ENCODE peak calls at places on chromosomes 6 and 20, in seven cellular contexts. M is upper lobe of right lung, Y is colonic mucosa, R is cardiac muscle cell, T is lower lobe of right lung, P is heart left ventricle, W is IMR-90. F is an unnamed sample.
A peak's percentile ranks its signal among the peaks of the same experiment; 100 is the strongest.

GRCh38 chr6:92587521-92587920 is 831.8 kb downstream of the EPHA7 start:
- DNase-seq in M (no peak), Y (no peak), R (no peak), T (no peak), P (no peak), W (no peak), F (no peak)

GRCh38 chr20:47330933-47331708 is 25.4 kb downstream of the ZMYND8 start:
- DNase-seq in M (no peak), Y (peak; percentile 37), R (no peak), T (no peak), P (no peak), W (peak; percentile 92), F (no peak)

GRCh38 chr6:3455121-3455489 is 1.7 kb downstream of the SLC22A23 start:
- DNase-seq in M (no peak), Y (peak; percentile 72), R (peak; percentile 29), T (no peak), P (no peak), W (no peak), F (no peak)

GRCh38 chr20:13017235-13017634 is 8.5 kb downstream of the SPTLC3 start:
- DNase-seq in M (no peak), Y (no peak), R (peak; percentile 32), T (no peak), P (no peak), W (peak; percentile 18), F (no peak)

GRCh38 chr6:1244278-1244677 is 67.6 kb upstream of the FOXQ1 start:
- DNase-seq in M (no peak), Y (no peak), R (no peak), T (no peak), P (no peak), W (no peak), F (no peak)

GRCh38 chr6:36627801-36628246 is 33.7 kb downstream of the SRSF3 start:
- DNase-seq in M (peak; percentile 73), Y (peak; percentile 83), R (no peak), T (peak; percentile 65), P (peak; percentile 63), W (peak; percentile 91), F (no peak)

GRCh38 chr6:40912158-40912946 is 126.7 kb downstream of the UNC5CL start:
- DNase-seq in M (no peak), Y (peak; percentile 69), R (peak; percentile 56), T (no peak), P (peak; percentile 46), W (no peak), F (peak; percentile 24)

GRCh38 chr6:15588966-15589634 is 73.7 kb downstream of the DTNBP1 start:
- DNase-seq in M (no peak), Y (no peak), R (no peak), T (no peak), P (no peak), W (peak; percentile 92), F (no peak)

GRCh38 chr6:48389146-48390043 is 278.4 kb upstream of the PTCHD4 start:
- DNase-seq in M (no peak), Y (peak; percentile 81), R (peak; percentile 25), T (no peak), P (no peak), W (no peak), F (no peak)

GRCh38 chr20:46835418-46835817 is 59.2 kb upstream of the EYA2 start:
- DNase-seq in M (no peak), Y (no peak), R (no peak), T (no peak), P (no peak), W (peak; percentile 61), F (no peak)

GRCh38 chr6:106077170-106077569 is 9.0 kb upstream of the PRDM1 start:
- DNase-seq in M (no peak), Y (no peak), R (no peak), T (no peak), P (no peak), W (peak; percentile 53), F (no peak)

GRCh38 chr6:148513145-148514071 is 170.8 kb downstream of the SASH1 start:
- DNase-seq in M (no peak), Y (no peak), R (no peak), T (no peak), P (peak; percentile 65), W (peak; percentile 63), F (no peak)

GRCh38 chr6:160031442-160031841 is 62.6 kb downstream of the IGF2R start:
- DNase-seq in M (no peak), Y (no peak), R (no peak), T (no peak), P (no peak), W (peak; percentile 63), F (no peak)

GRCh38 chr6:17985934-17986655 is 1.3 kb downstream of the KIF13A start:
- DNase-seq in M (no peak), Y (no peak), R (no peak), T (no peak), P (no peak), W (no peak), F (no peak)

GRCh38 chr6:17984822-17985660 is 2.4 kb downstream of the KIF13A start:
- DNase-seq in M (no peak), Y (no peak), R (peak; percentile 53), T (no peak), P (no peak), W (peak; percentile 23), F (no peak)

GRCh38 chr6:17983712-17984111 is 3.7 kb downstream of the KIF13A start:
- DNase-seq in M (no peak), Y (peak; percentile 38), R (no peak), T (no peak), P (no peak), W (no peak), F (no peak)

GRCh38 chr6:17986656-17987575 is 519 bp downstream of the KIF13A start:
- DNase-seq in M (peak; percentile 85), Y (peak; percentile 72), R (peak; percentile 70), T (peak; percentile 82), P (peak; percentile 74), W (peak; percentile 39), F (peak; percentile 91)

DNA sequence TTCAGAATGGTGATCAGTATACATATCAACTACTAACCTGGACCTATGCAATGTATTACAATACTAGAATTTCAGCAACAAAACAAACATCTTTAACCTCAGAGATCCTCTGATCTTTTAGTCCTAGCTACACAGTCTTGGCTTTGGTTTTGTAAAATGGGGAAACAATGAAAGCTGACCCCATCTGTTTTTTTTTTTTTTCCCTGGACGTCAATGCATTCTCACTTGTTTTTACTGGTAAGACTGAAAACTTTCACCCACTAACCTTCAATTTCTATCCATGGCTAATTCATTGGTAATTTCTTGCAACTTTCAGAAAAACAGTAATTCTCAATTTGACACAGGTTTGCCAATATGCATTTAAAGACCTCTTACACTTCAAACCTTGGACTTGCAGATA is 3.0 kb downstream of the KIF13A start:
- DNase-seq in M (no peak), Y (no peak), R (no peak), T (no peak), P (no peak), W (no peak), F (no peak)
- H3K27ac ChIP-seq in M (no peak overlapping the region), Y (peak overlapping the region; percentile 32), R (peak overlapping the region; percentile 94), T (no peak overlapping the region), P (no peak overlapping the region), W (no peak overlapping the region), F (peak overlapping the region; percentile 99)

DNA sequence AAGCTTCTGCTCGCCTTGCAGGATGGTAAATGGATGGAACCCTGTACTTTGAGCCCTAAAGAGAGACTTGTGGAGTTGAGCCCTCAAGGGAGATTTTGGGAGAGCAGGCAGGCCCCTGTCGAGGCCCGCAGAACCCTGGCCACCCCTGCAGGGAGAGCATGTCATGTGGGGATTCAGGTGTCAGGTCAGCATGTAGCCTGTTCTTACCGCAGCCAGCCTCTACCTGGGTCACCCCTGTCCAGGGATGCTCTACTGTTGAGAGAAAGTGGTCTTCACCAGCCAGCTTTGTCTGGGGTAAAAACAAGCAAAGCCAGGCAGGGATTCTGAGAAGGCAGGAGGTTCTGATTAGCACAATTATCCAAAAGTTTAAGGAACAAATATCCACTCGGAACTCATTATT is 55.6 kb upstream of the PROKR2 start:
- DNase-seq in M (no peak), Y (no peak), R (no peak), T (no peak), P (no peak), W (no peak), F (peak; percentile 33)
- TF ChIP-seq CTCF in M (no peak), Y (no peak), R (no peak), T (no peak), P (no peak), W (no peak), F (no peak)

DNA sequence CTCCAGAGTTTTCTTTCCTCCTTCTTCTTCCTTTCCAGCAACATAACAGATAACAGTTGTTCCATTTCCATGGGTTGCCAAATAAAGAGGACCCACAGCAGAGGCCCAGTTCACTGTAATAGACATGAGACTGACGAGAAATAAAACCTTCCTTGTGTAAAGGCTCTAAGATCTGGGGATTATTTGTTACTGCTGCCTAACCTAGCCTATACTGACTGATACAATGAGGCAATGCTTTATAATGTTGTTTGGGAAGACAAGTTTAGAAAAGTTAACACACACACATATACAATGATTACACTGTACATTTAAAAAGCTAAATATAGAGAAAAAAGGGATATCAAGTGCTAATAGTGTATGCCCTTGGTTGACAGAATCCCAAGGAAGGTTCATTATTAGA is 97.0 kb downstream of the PTPRT start:
- DNase-seq in M (no peak), Y (no peak), R (no peak), T (no peak), P (no peak), W (no peak), F (no peak)
- H3K27ac ChIP-seq in M (no peak overlapping the region), Y (no peak overlapping the region), R (no peak overlapping the region), T (no peak overlapping the region), P (no peak overlapping the region), W (no peak overlapping the region), F (no peak overlapping the region)

GRCh38 chr20:32961956-32962517 is 42.2 kb downstream of the SUN5 start:
- DNase-seq in M (no peak), Y (no peak), R (no peak), T (no peak), P (no peak), W (no peak), F (no peak)
- TF ChIP-seq CTCF in M (no peak), Y (no peak), R (no peak), T (no peak), P (no peak), W (no peak), F (no peak)

GRCh38 chr6:111765681-111766523 is 107.3 kb downstream of the FYN start:
- DNase-seq in M (no peak), Y (no peak), R (no peak), T (no peak), P (no peak), W (peak; percentile 54), F (no peak)

GRCh38 chr6:111761783-111762312 is 111.4 kb downstream of the FYN start:
- DNase-seq in M (no peak), Y (no peak), R (no peak), T (no peak), P (no peak), W (peak; percentile 19), F (no peak)

GRCh38 chr6:111764238-111765182 is 108.7 kb downstream of the FYN start:
- DNase-seq in M (no peak), Y (no peak), R (peak; percentile 20), T (no peak), P (no peak), W (no peak), F (no peak)

GRCh38 chr6:111766524-111766857 is 106.8 kb downstream of the FYN start:
- DNase-seq in M (no peak), Y (no peak), R (no peak), T (no peak), P (no peak), W (no peak), F (no peak)

DNA sequence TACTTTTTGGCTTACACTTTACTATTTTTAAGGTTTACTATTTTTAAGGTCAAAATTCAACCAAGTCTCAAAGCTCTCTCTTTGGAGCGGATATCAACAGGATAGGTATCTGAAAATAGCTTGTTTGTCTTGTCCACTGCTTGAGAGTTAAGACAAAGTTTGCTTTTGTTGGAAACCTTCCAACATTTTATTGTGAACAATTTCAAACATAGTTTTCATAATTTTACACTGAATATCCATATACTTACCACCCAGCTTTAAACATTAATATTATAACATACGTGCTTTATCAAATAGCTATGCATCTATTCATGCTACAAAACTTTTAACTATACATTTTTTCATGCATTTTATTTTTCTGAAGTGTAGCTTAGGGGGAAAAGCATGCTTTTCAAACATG is 109.9 kb downstream of the FYN start:
- DNase-seq in M (no peak), Y (no peak), R (no peak), T (no peak), P (no peak), W (peak; percentile 80), F (no peak)
- H3K27ac ChIP-seq in M (no peak overlapping the region), Y (no peak overlapping the region), R (no peak overlapping the region), T (no peak overlapping the region), P (peak overlapping the region; percentile 46), W (no peak overlapping the region), F (no peak overlapping the region)